ENCODE peak calls at places on chromosomes 12 and 14, in four cellular contexts. G is neuronal stem cell; A is fibroblast of the conjunctiva; Y is central memory CD8-positive, alpha-beta T cell. I is an unnamed sample.

GRCh38 chr12:76398106-76398505 is 49.9 kb upstream of the BBS10 start:
- DNase-seq in G (no peak), A (no peak), Y (no peak), I (no peak)

GRCh38 chr14:51566831-51567582 is 84.7 kb upstream of the FRMD6 start:
- DNase-seq in G (no peak), A (no peak), Y (no peak), I (no peak)

GRCh38 chr14:62179367-62180018 is 417.3 kb downstream of the SNAPC1 start:
- DNase-seq in G (peak), A (peak), Y (no peak), I (peak)

GRCh38 chr12:88181881-88182280 is 39.8 kb downstream of the TMTC3 start:
- DNase-seq in G (no peak), A (no peak), Y (no peak), I (no peak)

GRCh38 chr12:41619705-41620104 is 431.6 kb downstream of the PDZRN4 start:
- DNase-seq in G (no peak), A (no peak), Y (no peak), I (no peak)

GRCh38 chr12:52390739-52391617 is 5.5 kb upstream of the KRT84 start:
- DNase-seq in G (no peak), A (no peak), Y (no peak), I (peak)

GRCh38 chr12:15863984-15864383 is 18.2 kb upstream of the STRAP start:
- DNase-seq in G (no peak), A (no peak), Y (no peak), I (no peak)

GRCh38 chr12:126117502-126117901 is 1052.3 kb downstream of the AACS start:
- DNase-seq in G (no peak), A (no peak), Y (no peak), I (no peak)

GRCh38 chr12:105462841-105463240 is 132.3 kb downstream of the C12orf75 start:
- DNase-seq in G (no peak), A (no peak), Y (no peak), I (peak)

GRCh38 chr14:64792231-64792630 is 87.5 kb downstream of the SPTB start:
- DNase-seq in G (no peak), A (no peak), Y (no peak), I (no peak)

GRCh38 chr12:93819048-93819491 is 141.9 kb downstream of the CRADD start:
- DNase-seq in G (no peak), A (no peak), Y (no peak), I (no peak)

GRCh38 chr12:1830981-1831930 is 10.9 kb downstream of the LRTM2 start:
- DNase-seq in G (peak), A (no peak), Y (no peak), I (peak)

I was measured in PC-3.